ENCODE peak calls at places on chromosomes 4 and X, in ten cellular contexts. W is IMR-90, M is AG04449, E is bronchial epithelial cell, K is astrocyte of the cerebellum, Z is astrocyte of the spinal cord, L is thoracic aorta, R is NB4, O is WERI-Rb-1, C is neural progenitor cell. N is an unnamed sample.
A peak's percentile ranks its signal among the peaks of the same experiment; 100 is the strongest.

GRCh38 chr4:91198951-91199350 is 1071.8 kb downstream of the CCSER1 start:
- DNase-seq in K (no peak), E (no peak), C (no peak), O (no peak), L (no peak), Z (no peak), M (no peak), R (peak; percentile 2), W (no peak), N (no peak)

GRCh38 chrX:54930291-54931049 is 9.8 kb downstream of the TRO start:
- DNase-seq in K (no peak), Z (no peak), M (no peak), E (no peak), C (no peak), L (no peak), O (no peak), R (no peak), W (no peak), N (no peak)

GRCh38 chrX:292900-293897 is 12.0 kb downstream of the PLCXD1 start:
- DNase-seq in E (no peak), L (no peak), R (no peak), W (no peak), O (peak; percentile 5), K (no peak), Z (no peak), M (no peak), C (no peak), N (no peak)

GRCh38 chr4:25908491-25908901 is 5.5 kb upstream of the SMIM20 start:
- DNase-seq in O (peak; percentile 48), K (peak; percentile 91), L (no peak), E (peak; percentile 91), M (peak; percentile 87), R (no peak), W (peak; percentile 99), C (no peak), Z (peak; percentile 94), N (no peak)

GRCh38 chr4:156974264-156974663 is 2.7 kb upstream of the PDGFC start:
- DNase-seq in O (no peak), W (peak; percentile 74), L (no peak), M (no peak), Z (peak; percentile 90), R (no peak), K (peak; percentile 88), E (no peak), C (no peak), N (no peak)

GRCh38 chr4:15778742-15779231 is 659 bp downstream of the CD38 start:
- DNase-seq in C (no peak), W (no peak), R (peak; percentile 96), M (no peak), K (no peak), O (no peak), Z (peak; percentile 33), L (no peak), E (no peak), N (no peak)

GRCh38 chr4:161577604-161578301 is 586.0 kb downstream of the FSTL5 start:
- DNase-seq in M (no peak), C (no peak), O (no peak), W (peak; percentile 33), R (no peak), Z (peak; percentile 83), K (peak; percentile 53), E (peak; percentile 7), L (no peak), N (no peak)

GRCh38 chr4:97374526-97374925 is 768.8 kb downstream of the STPG2 start:
- DNase-seq in L (no peak), K (no peak), R (no peak), O (no peak), C (no peak), W (no peak), Z (peak; percentile 11), E (no peak), M (no peak), N (no peak)

GRCh38 chr4:4619821-4620220 is 78.0 kb upstream of the STX18 start:
- DNase-seq in W (no peak), Z (no peak), O (no peak), L (no peak), M (no peak), C (no peak), K (no peak), R (no peak), E (no peak), N (no peak)

GRCh38 chr4:79255793-79256192 is 70.1 kb downstream of the NAA11 start:
- DNase-seq in E (no peak), K (no peak), C (peak; percentile 64), R (no peak), Z (no peak), L (no peak), O (no peak), W (no peak), M (no peak), N (no peak)

GRCh38 chr4:20313237-20314030 is 61.7 kb downstream of the SLIT2 start:
- DNase-seq in C (peak; percentile 74), E (no peak), M (no peak), R (peak; percentile 12), L (no peak), O (peak; percentile 47), Z (no peak), K (no peak), W (no peak), N (no peak)
- TF ChIP-seq CTCF in C (peak; percentile 74), E (no peak), M (no peak), R (peak; percentile 19), L (no peak), O (peak; percentile 49), Z (peak; percentile 22), K (no peak), W (no peak), N (peak; percentile 75)

GRCh38 chr4:40150932-40151331 is 45.9 kb upstream of the RHOH start:
- DNase-seq in E (no peak), R (no peak), C (no peak), K (no peak), O (no peak), L (no peak), M (no peak), Z (no peak), W (peak; percentile 2), N (no peak)
- H3K4me3 ChIP-seq in E (no peak overlapping the region), R (no peak overlapping the region), C (no peak overlapping the region), K (no peak overlapping the region), O (no peak overlapping the region), L (no peak overlapping the region), M (no peak overlapping the region), Z (no peak overlapping the region), W (no peak overlapping the region), N (no peak overlapping the region)

GRCh38 chr4:1316537-1317168 is 27.0 kb downstream of the MAEA start:
- DNase-seq in Z (no peak), R (no peak), C (no peak), O (no peak), W (no peak), L (no peak), E (no peak), K (no peak), M (no peak), N (no peak)

GRCh38 chr4:1315838-1316536 is 26.3 kb downstream of the MAEA start:
- DNase-seq in E (no peak), C (no peak), R (no peak), Z (no peak), M (no peak), L (no peak), O (no peak), W (no peak), K (no peak), N (no peak)

GRCh38 chr4:1317177-1318045 is 27.7 kb downstream of the MAEA start:
- DNase-seq in M (no peak), Z (no peak), C (no peak), R (no peak), K (no peak), W (no peak), L (no peak), E (no peak), O (no peak), N (no peak)

GRCh38 chr4:1318046-1318375 is 28.3 kb downstream of the MAEA start:
- DNase-seq in R (no peak), O (no peak), M (no peak), Z (no peak), L (no peak), K (no peak), C (no peak), E (no peak), W (no peak), N (no peak)

DNA sequence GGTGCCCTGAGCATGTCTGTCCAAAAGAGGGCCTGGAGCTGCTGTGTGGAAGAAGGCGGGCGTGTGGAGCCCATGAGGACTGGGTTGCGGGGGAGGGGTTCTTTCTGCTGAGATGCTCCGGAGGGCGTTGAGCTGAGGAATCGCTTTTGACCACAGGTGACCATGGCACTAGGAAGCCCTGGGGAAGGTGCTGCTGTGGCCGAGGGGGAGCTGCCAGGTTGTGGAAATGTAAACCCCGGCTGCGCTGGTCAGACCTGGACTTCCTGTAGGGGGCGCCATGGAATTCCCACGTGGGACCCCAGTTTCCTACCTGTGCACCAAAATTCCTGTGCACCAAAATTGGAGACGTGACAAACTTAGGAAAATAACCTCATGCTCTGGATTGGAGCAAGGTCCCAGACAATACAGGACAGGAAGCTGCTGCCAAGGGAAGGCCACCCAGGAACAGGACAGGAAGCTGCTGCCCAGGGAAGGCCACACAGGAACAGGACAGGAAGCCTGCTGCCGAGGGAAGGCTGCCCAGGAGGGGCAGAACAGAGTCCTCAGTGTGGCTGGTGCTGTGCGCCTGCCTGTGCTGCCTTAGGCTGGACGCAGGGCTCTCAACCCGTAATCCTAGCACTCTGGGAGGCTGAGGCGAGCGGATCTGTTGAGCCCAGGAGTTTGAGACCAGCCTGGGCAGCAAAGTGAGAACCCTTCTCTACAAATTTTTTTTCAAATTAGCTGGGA is 28.4 kb upstream of the UVSSA start:
- DNase-seq in R (no peak), C (peak; percentile 28), O (peak; percentile 47), M (no peak), W (no peak), L (no peak), Z (no peak), E (no peak), K (no peak), N (no peak)
- TF ChIP-seq CTCF in R (peak; percentile 56), C (peak; percentile 57), O (peak; percentile 70), M (no peak), W (peak; percentile 13), L (no peak), Z (peak; percentile 33), E (peak; percentile 24), K (peak; percentile 28), N (peak; percentile 44)

GRCh38 chr4:165112258-165113156 is at the start of gene TMEM192:
- DNase-seq in O (peak; percentile 98), W (peak; percentile 85), M (no peak), E (peak; percentile 79), Z (peak; percentile 94), K (peak; percentile 78), C (peak; percentile 94), L (peak; percentile 78), R (peak; percentile 91), N (no peak)

GRCh38 chr4:165115301-165115700 is 2.6 kb upstream of the TMEM192 start:
- DNase-seq in E (peak; percentile 80), C (no peak), M (no peak), L (no peak), K (no peak), Z (no peak), R (no peak), O (no peak), W (no peak), N (no peak)

DNA sequence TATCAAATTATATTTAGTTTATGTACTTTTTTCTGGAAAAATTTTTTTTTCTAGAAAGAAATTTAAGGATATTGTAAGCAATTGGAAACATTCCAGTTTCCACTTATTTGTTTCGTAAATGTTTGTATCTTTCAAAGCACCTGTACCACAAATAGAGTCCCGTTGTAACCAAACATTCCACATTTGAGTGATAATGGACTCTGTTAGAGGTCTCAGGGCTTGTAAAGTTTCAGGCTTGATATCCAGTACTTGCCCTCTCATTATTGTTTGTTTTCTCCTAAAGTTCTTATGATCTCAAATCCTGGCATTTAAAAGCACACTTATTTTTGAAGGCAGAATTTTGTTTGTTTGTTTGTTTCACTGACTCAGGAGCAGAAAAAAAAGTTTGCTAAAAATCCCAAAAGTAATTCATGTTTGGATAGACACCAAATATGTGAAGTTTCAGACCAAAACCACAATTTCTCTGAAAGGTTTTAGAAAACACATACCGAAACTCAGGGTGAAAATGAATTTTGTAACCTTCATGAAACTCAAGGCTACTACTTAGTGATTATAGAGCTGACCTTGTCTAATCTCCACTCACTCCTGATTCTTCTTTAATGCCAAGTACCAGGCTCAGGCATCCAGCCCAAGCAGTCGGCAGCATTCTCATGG is 5.7 kb upstream of the TMEM192 start:
- DNase-seq in W (no peak), M (no peak), R (no peak), O (no peak), Z (no peak), E (no peak), C (no peak), L (no peak), K (no peak), N (no peak)
- H3K4me3 ChIP-seq in W (no peak overlapping the region), M (no peak overlapping the region), R (no peak overlapping the region), O (no peak overlapping the region), Z (no peak overlapping the region), E (no peak overlapping the region), C (no peak overlapping the region), L (no peak overlapping the region), K (no peak overlapping the region), N (no peak overlapping the region)

N was measured in GM12864.